ENCODE peak calls at places on chromosomes 11 and 22, in nine cellular contexts. S, L, C, I, B, U, E, X and D are unnamed samples.

GRCh38 chr11:2574553-2575535 is 125.0 kb downstream of the KCNQ1OT1 start:
- DNase-seq in S (peak), L (no peak), C (peak), I (no peak), B (peak), U (no peak), E (no peak), X (no peak), D (no peak)

GRCh38 chr22:45709004-45709739 is 37.5 kb downstream of the ATXN10 start:
- DNase-seq in S (no peak), L (no peak), C (no peak), I (no peak), B (no peak), U (no peak), E (peak), X (no peak), D (no peak)

GRCh38 chr11:118609380-118610219 is 2.2 kb downstream of the PHLDB1 start:
- DNase-seq in S (peak), L (no peak), C (peak), I (no peak), B (no peak), U (no peak), E (no peak), X (no peak), D (peak)

GRCh38 chr11:85810871-85811611 is at the start of gene SYTL2:
- DNase-seq in S (peak), L (no peak), C (peak), I (no peak), B (peak), U (peak), E (peak), X (no peak), D (peak)

GRCh38 chr11:43576834-43577521 is 103.6 kb upstream of the HSD17B12 start:
- DNase-seq in S (no peak), L (no peak), C (peak), I (no peak), B (no peak), U (peak), E (peak), X (no peak), D (peak)

GRCh38 chr11:117095301-117096139 is 2.7 kb downstream of the SIK3 start:
- DNase-seq in S (no peak), L (no peak), C (no peak), I (no peak), B (no peak), U (no peak), E (peak), X (no peak), D (no peak)

GRCh38 chr11:58574851-58575250 is 805 bp downstream of the LPXN start:
- DNase-seq in S (no peak), L (no peak), C (no peak), I (no peak), B (no peak), U (no peak), E (no peak), X (no peak), D (no peak)

GRCh38 chr11:34274712-34275398 is 83.0 kb downstream of the ABTB2 start:
- DNase-seq in S (peak), L (peak), C (peak), I (no peak), B (peak), U (no peak), E (no peak), X (no peak), D (peak)

GRCh38 chr11:110031171-110031570 is 62.0 kb upstream of the ZC3H12C start:
- DNase-seq in S (no peak), L (no peak), C (no peak), I (no peak), B (no peak), U (no peak), E (no peak), X (no peak), D (no peak)

GRCh38 chr11:30424336-30424735 is 101.4 kb downstream of the ARL14EP start:
- DNase-seq in S (no peak), L (no peak), C (no peak), I (no peak), B (no peak), U (no peak), E (no peak), X (no peak), D (peak)

GRCh38 chr22:22666307-22667091 is 22.1 kb downstream of the GGTLC2 start:
- DNase-seq in S (no peak), L (no peak), C (peak), I (no peak), B (peak), U (peak), E (peak), X (no peak), D (no peak)

GRCh38 chr11:10581481-10582019 is 13.1 kb upstream of the LYVE1 start:
- DNase-seq in S (peak), L (no peak), C (no peak), I (no peak), B (peak), U (no peak), E (no peak), X (no peak), D (no peak)

GRCh38 chr22:45968751-45969413 is 8.1 kb downstream of the WNT7B start:
- DNase-seq in S (no peak), L (no peak), C (no peak), I (no peak), B (no peak), U (no peak), E (no peak), X (no peak), D (peak)

GRCh38 chr11:126815111-126815510 is 185.5 kb downstream of the KIRREL3 start:
- DNase-seq in S (no peak), L (no peak), C (no peak), I (no peak), B (no peak), U (no peak), E (no peak), X (no peak), D (no peak)

GRCh38 chr22:20582520-20583361 is 75.3 kb downstream of the MED15 start:
- DNase-seq in S (no peak), L (no peak), C (no peak), I (no peak), B (no peak), U (no peak), E (no peak), X (no peak), D (no peak)

GRCh38 chr11:45051621-45052020 is 94.8 kb upstream of the PRDM11 start:
- DNase-seq in S (no peak), L (no peak), C (no peak), I (no peak), B (no peak), U (no peak), E (no peak), X (no peak), D (no peak)

GRCh38 chr11:77069336-77069968 is 2.7 kb downstream of the CAPN5 start:
- DNase-seq in S (peak), L (no peak), C (no peak), I (no peak), B (peak), U (no peak), E (no peak), X (no peak), D (no peak)

GRCh38 chr22:45124176-45124857 is 39.4 kb upstream of the NUP50 start:
- DNase-seq in S (no peak), L (no peak), C (no peak), I (no peak), B (no peak), U (no peak), E (no peak), X (no peak), D (no peak)

GRCh38 chr22:27151407-27151806 is 494.0 kb downstream of the MIAT start:
- DNase-seq in S (no peak), L (no peak), C (no peak), I (no peak), B (no peak), U (no peak), E (no peak), X (no peak), D (no peak)

GRCh38 chr11:69704508-69705245 is 855 bp upstream of the FGF19 start:
- DNase-seq in S (no peak), L (no peak), C (no peak), I (no peak), B (no peak), U (peak), E (no peak), X (no peak), D (no peak)
- TF ChIP-seq EP300 in S (no peak), L (no peak), C (no peak), I (no peak), B (no peak), U (no peak), E (no peak), X (no peak), D (no peak)

DNA sequence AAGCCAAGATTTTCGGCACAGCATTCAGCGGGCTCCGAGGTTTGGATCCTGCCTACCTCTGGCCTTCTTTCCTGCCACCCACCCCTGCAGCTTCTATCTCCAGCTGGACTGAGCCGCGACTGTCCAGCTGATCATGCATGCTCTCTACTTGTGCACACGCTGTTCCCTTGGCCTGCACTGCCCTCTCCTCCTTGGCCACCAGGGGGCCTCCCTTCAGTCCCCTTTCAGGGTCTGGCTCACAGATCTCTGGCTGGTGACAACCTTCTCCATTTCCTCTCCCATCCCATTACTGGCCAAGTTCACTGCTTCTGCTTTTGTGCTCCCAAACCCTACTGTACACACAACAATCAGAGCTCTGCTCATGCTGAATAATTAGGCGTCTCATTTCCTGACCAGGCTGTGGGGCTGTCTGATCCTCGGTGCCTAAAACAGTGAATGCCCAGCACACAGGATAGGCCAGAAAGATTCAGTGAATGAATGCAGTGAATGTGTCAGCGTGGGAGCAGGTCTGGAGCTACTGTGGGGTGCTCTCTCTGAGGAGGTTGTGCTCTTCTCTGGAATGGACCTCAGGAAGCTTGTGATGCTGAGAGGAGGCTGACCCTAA is 224.0 kb upstream of the NARS2 start:
- DNase-seq in S (peak), L (peak), C (peak), I (peak), B (peak), U (peak), E (peak), X (no peak), D (no peak)
- TF ChIP-seq CTCF in S (peak), L (peak), C (peak), I (peak), B (peak), U (peak), E (peak), X (peak), D (peak)

GRCh38 chr22:39349967-39350802 is at the start of gene SYNGR1:
- DNase-seq in S (no peak), L (no peak), C (peak), I (no peak), B (no peak), U (peak), E (no peak), X (no peak), D (peak)
- TF ChIP-seq POLR2AphosphoS5 in S (peak), L (no peak), C (no peak), I (no peak), B (no peak), U (no peak), E (no peak), X (no peak), D (no peak)

GRCh38 chr22:33518405-33518804 is 401.9 kb downstream of the LARGE1 start:
- DNase-seq in S (no peak), L (no peak), C (no peak), I (no peak), B (no peak), U (no peak), E (no peak), X (no peak), D (no peak)

GRCh38 chr22:33515733-33516297 is 404.5 kb downstream of the LARGE1 start:
- DNase-seq in S (no peak), L (no peak), C (peak), I (no peak), B (no peak), U (no peak), E (peak), X (no peak), D (no peak)

GRCh38 chr22:33510429-33510904 is 409.8 kb downstream of the LARGE1 start:
- DNase-seq in S (no peak), L (no peak), C (no peak), I (no peak), B (no peak), U (no peak), E (peak), X (no peak), D (no peak)

GRCh38 chr22:33512961-33513360 is 407.3 kb downstream of the LARGE1 start:
- DNase-seq in S (no peak), L (no peak), C (no peak), I (no peak), B (no peak), U (no peak), E (no peak), X (no peak), D (no peak)

GRCh38 chr22:33513388-33514336 is 406.6 kb downstream of the LARGE1 start:
- DNase-seq in S (no peak), L (no peak), C (no peak), I (no peak), B (no peak), U (no peak), E (peak), X (no peak), D (no peak)
- TF ChIP-seq EP300 in S (no peak), L (no peak), C (no peak), I (no peak), B (no peak), U (no peak), E (no peak), X (no peak), D (no peak)

GRCh38 chr11:656426-656825 is 19.4 kb downstream of the DRD4 start:
- DNase-seq in S (no peak), L (no peak), C (no peak), I (no peak), B (no peak), U (peak), E (no peak), X (no peak), D (no peak)

GRCh38 chr11:659532-660085 is 22.5 kb downstream of the DRD4 start:
- DNase-seq in S (no peak), L (no peak), C (no peak), I (no peak), B (no peak), U (no peak), E (no peak), X (no peak), D (no peak)

GRCh38 chr11:655036-655726 is 18.1 kb downstream of the DRD4 start:
- DNase-seq in S (no peak), L (no peak), C (no peak), I (no peak), B (no peak), U (peak), E (peak), X (no peak), D (no peak)

GRCh38 chr11:656866-657265 is 19.8 kb downstream of the DRD4 start:
- DNase-seq in S (no peak), L (no peak), C (no peak), I (no peak), B (no peak), U (no peak), E (no peak), X (no peak), D (no peak)

DNA sequence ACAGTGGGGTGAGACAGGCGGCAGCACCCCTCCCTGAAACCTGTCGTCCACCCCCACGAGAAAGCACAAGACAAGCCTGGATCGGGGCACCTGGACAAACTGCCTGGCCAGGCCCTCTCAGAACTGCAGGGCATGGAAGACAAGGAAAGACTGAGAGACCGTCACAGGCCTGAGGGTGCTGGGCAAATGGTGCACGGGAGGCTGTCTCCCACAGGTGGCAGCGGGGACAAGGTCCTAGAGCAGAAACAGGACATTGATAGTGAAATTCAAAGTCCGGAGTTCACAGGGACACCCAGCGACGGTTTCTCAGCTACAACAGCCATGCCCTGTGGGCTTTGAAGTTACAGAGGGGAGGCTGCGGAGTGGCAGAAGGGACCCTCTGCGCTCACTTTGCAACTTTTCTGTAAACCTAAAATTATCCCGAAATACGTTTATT is 20.6 kb downstream of the DRD4 start:
- DNase-seq in S (no peak), L (no peak), C (no peak), I (no peak), B (no peak), U (no peak), E (peak), X (no peak), D (no peak)
- TF ChIP-seq CTCF in S (no peak), L (no peak), C (no peak), I (no peak), B (no peak), U (no peak), E (peak), X (no peak), D (no peak)

GRCh38 chr11:7591107-7591894 is 77.5 kb downstream of the PPFIBP2 start:
- DNase-seq in S (no peak), L (no peak), C (no peak), I (no peak), B (no peak), U (no peak), E (no peak), X (no peak), D (peak)

GRCh38 chr11:7592706-7593105 is 78.9 kb downstream of the PPFIBP2 start:
- DNase-seq in S (no peak), L (no peak), C (peak), I (no peak), B (no peak), U (no peak), E (no peak), X (no peak), D (peak)

GRCh38 chr11:7593476-7593875 is 79.7 kb downstream of the PPFIBP2 start:
- DNase-seq in S (no peak), L (no peak), C (no peak), I (no peak), B (no peak), U (no peak), E (no peak), X (no peak), D (no peak)

GRCh38 chr11:7590529-7590928 is 76.7 kb downstream of the PPFIBP2 start:
- DNase-seq in S (no peak), L (no peak), C (no peak), I (no peak), B (no peak), U (no peak), E (no peak), X (no peak), D (no peak)

GRCh38 chr11:7591992-7592391 is 78.2 kb downstream of the PPFIBP2 start:
- DNase-seq in S (no peak), L (no peak), C (no peak), I (no peak), B (no peak), U (no peak), E (no peak), X (no peak), D (no peak)
- TF ChIP-seq POLR2AphosphoS5 in S (no peak), L (no peak), C (no peak), I (no peak), B (no peak), U (no peak), E (no peak), X (no peak), D (no peak)

DNA sequence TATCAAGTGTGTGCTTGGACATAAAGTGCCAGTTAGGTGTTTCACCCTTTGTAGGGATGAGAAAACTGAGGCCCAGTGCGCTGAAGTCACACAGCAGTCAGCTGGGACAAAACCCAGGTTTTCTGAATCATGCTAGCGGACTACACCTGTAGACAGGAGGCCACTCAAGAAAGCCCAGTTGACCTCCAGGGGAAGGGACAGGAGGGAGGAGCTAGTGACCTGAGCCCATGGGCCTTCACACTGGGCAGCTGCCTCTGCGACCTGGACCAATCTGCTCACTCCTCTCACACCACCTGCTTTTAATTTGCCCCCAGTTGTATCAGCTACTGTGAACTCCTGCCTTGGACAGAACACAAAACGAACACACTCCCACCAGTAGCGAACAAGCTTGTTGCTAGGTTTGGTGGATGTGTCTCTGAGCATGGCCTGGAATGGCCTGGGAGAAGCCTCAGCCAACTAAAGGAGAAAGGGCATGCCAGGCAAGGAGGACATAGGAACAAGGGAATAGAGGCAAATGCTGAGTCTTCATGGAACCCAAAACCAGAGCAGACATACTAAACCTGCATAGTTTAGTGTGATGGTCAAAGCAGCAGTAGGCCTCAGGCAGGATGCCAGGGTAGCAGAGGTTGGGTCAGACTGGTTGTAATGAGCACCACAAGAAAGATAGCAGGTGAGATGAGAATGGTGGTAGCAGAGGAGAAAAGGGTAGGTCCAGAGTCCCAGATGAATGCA is 7.2 kb downstream of the LMO1 start:
- DNase-seq in S (peak), L (no peak), C (no peak), I (no peak), B (no peak), U (no peak), E (no peak), X (no peak), D (peak)
- TF ChIP-seq EP300 in S (no peak), L (no peak), C (no peak), I (no peak), B (no peak), U (no peak), E (no peak), X (no peak), D (no peak)

GRCh38 chr11:8729837-8730696 is 47.5 kb downstream of the RPL27A start:
- DNase-seq in S (no peak), L (no peak), C (no peak), I (no peak), B (no peak), U (peak), E (no peak), X (no peak), D (no peak)
- TF ChIP-seq CTCF in S (no peak), L (peak), C (no peak), I (peak), B (no peak), U (peak), E (no peak), X (no peak), D (no peak)

GRCh38 chr11:122816701-122817100 is 21.6 kb upstream of the CRTAM start:
- DNase-seq in S (no peak), L (no peak), C (no peak), I (no peak), B (no peak), U (no peak), E (no peak), X (no peak), D (no peak)

GRCh38 chr11:122820158-122820557 is 18.1 kb upstream of the CRTAM start:
- DNase-seq in S (no peak), L (no peak), C (no peak), I (no peak), B (no peak), U (no peak), E (no peak), X (no peak), D (no peak)

GRCh38 chr11:122814401-122814800 is 23.9 kb upstream of the CRTAM start:
- DNase-seq in S (no peak), L (no peak), C (no peak), I (no peak), B (peak), U (no peak), E (peak), X (no peak), D (no peak)

GRCh38 chr11:122815900-122816299 is 22.4 kb upstream of the CRTAM start:
- DNase-seq in S (no peak), L (no peak), C (no peak), I (no peak), B (peak), U (no peak), E (no peak), X (no peak), D (no peak)

DNA sequence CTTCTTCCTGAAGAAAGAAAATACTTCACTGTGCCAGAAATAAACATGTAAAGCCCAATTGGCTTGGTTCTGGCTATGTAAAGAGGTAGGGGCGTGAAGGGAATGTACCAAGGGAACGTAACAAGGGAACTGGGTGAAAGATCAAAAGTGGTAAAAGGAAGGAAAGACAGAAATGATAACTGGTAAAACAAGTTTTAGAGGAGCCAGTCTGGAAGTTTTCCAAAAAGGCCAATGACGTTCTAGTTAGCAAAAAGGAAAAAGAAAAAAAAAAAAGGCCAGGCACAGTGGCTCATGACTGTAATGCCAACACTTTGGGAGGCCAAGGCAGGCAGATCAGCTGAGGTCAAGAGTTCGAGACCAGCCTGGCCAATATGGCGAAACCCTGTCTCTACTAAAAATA is 21.2 kb upstream of the CRTAM start:
- DNase-seq in S (no peak), L (no peak), C (no peak), I (no peak), B (peak), U (no peak), E (no peak), X (no peak), D (no peak)
- TF ChIP-seq POLR2AphosphoS5 in S (no peak), L (no peak), C (no peak), I (no peak), B (no peak), U (no peak), E (no peak), X (no peak), D (no peak)

GRCh38 chr11:1449516-1450270 is 36.9 kb downstream of the MOB2 start:
- DNase-seq in S (no peak), L (no peak), C (no peak), I (no peak), B (no peak), U (no peak), E (no peak), X (no peak), D (no peak)
- TF ChIP-seq EP300 in S (no peak), L (no peak), C (no peak), I (no peak), B (no peak), U (no peak), E (no peak), X (no peak), D (no peak)